ENCODE peak calls at places on chromosomes 16 and 17, in eight cellular contexts. U, F, B, W, M, O, X and H are unnamed samples.

GRCh38 chr17:19619705-19620325 is 28.7 kb upstream of the ALDH3A2 start:
- DNase-seq in M (no peak), X (no peak), F (no peak), U (no peak), W (no peak), O (no peak), B (no peak), H (no peak)

GRCh38 chr17:59428896-59429460 is 97.5 kb downstream of the YPEL2 start:
- DNase-seq in W (peak), U (no peak), M (no peak), O (no peak), B (no peak), F (no peak), X (no peak), H (no peak)

GRCh38 chr17:30808785-30809286 is 15.7 kb downstream of the CRLF3 start:
- DNase-seq in M (no peak), F (no peak), W (no peak), U (no peak), O (no peak), X (no peak), B (no peak), H (no peak)

GRCh38 chr17:44608732-44609435 is 47.4 kb upstream of the MEIOC start:
- DNase-seq in O (no peak), M (no peak), F (no peak), U (no peak), W (no peak), X (no peak), B (no peak), H (no peak)

GRCh38 chr16:3988824-3989223 is 108.3 kb upstream of the CREBBP start:
- DNase-seq in U (no peak), M (no peak), X (no peak), O (no peak), W (no peak), B (no peak), F (no peak), H (no peak)

GRCh38 chr17:50051082-50051576 is 4.8 kb upstream of the ITGA3 start:
- DNase-seq in B (peak), M (peak), W (peak), U (no peak), F (no peak), O (peak), X (no peak), H (no peak)

GRCh38 chr17:63954402-63955063 is 18.2 kb downstream of the SCN4A start:
- DNase-seq in X (no peak), F (no peak), W (no peak), M (no peak), B (no peak), U (no peak), O (no peak), H (no peak)

GRCh38 chr16:1188781-1189189 is 35.9 kb downstream of the CACNA1H start:
- DNase-seq in W (peak), M (peak), U (no peak), B (peak), F (peak), X (peak), O (no peak), H (no peak)

GRCh38 chr17:740240-741055 is 8.1 kb downstream of the TLCD3A start:
- DNase-seq in O (no peak), B (no peak), X (no peak), F (no peak), M (no peak), U (no peak), W (no peak), H (no peak)

GRCh38 chr16:85753559-85753958 is 2.7 kb upstream of the C16orf74 start:
- DNase-seq in O (no peak), M (no peak), F (no peak), W (no peak), U (no peak), X (no peak), B (no peak), H (no peak)

GRCh38 chr16:9114842-9115241 is 23.4 kb downstream of the HAPSTR1 start:
- DNase-seq in U (no peak), W (no peak), O (no peak), X (no peak), M (no peak), B (no peak), F (no peak), H (no peak)

GRCh38 chr17:57612202-57613071 is 132.7 kb downstream of the CCDC182 start:
- DNase-seq in W (no peak), O (no peak), U (no peak), M (no peak), B (no peak), F (no peak), X (no peak), H (no peak)

GRCh38 chr17:78839762-78840529 is 668 bp downstream of the USP36 start:
- DNase-seq in M (peak), U (no peak), B (peak), X (no peak), O (peak), F (no peak), W (peak), H (no peak)
- H3K4me3 ChIP-seq in M (peak), U (peak), B (peak), X (peak), O (peak), F (peak), W (peak), H (peak)

GRCh38 chr17:4539025-4539424 is 16.2 kb downstream of the MYBBP1A start:
- DNase-seq in O (no peak), F (no peak), U (no peak), X (no peak), B (no peak), W (no peak), M (no peak), H (no peak)

GRCh38 chr17:4539576-4540223 is 15.5 kb downstream of the MYBBP1A start:
- DNase-seq in O (no peak), W (no peak), F (no peak), B (no peak), M (no peak), X (no peak), U (no peak), H (no peak)

GRCh38 chr17:4541041-4541327 is 14.2 kb downstream of the MYBBP1A start:
- DNase-seq in M (no peak), X (no peak), W (no peak), O (no peak), F (no peak), B (no peak), U (no peak), H (no peak)

GRCh38 chr17:4541328-4542002 is 13.7 kb downstream of the MYBBP1A start:
- DNase-seq in M (no peak), O (no peak), F (no peak), B (no peak), U (no peak), W (no peak), X (no peak), H (no peak)

GRCh38 chr17:4540224-4541040 is 14.8 kb downstream of the MYBBP1A start:
- DNase-seq in X (no peak), M (no peak), W (no peak), U (no peak), F (no peak), B (no peak), O (no peak), H (no peak)
- TF ChIP-seq CTCF in X (no peak), M (peak), W (peak), U (no peak), F (peak), B (peak), O (peak), H (peak)

GRCh38 chr17:7309628-7310027 is 2.2 kb downstream of the EIF5A start:
- DNase-seq in U (no peak), X (no peak), M (no peak), W (no peak), B (no peak), O (no peak), F (no peak), H (no peak)
- H3K4me3 ChIP-seq in U (no peak), X (no peak), M (peak), W (peak), B (no peak), O (peak), F (peak), H (peak)

DNA sequence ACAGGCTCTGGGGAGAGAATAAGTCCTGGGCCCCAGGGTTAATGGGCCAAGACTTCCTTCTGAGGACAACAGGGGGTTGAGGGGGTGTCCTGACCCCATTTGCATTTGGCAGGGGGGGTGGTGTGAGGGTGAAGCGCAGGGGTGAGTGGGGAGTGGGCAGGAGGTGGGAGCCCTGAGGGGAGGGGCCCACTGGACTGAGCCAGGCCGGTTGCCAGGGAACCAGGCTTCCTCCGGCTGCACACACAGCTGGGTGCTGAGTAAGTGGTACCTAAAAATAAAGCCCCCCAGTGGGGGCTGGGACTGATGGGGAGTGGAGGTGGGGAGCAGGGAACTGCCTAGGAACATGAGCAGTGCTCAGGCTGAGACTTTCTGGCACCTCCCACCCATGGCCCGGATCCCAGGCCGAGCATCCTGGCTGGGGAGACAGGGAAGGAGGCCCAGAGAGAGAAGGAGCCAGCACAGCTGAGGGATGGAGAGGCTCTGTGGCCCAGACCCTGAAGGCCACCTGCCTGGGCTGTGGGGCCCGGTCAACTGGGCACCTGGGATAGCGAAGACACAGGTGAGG is 7.5 kb upstream of the RASD1 start:
- DNase-seq in B (no peak), U (no peak), W (peak), O (no peak), X (no peak), F (peak), M (no peak), H (no peak)
- TF ChIP-seq CTCF in B (no peak), U (no peak), W (no peak), O (no peak), X (no peak), F (no peak), M (no peak), H (no peak)

GRCh38 chr17:81167638-81168037 is 1.6 kb upstream of the AATK start:
- DNase-seq in B (no peak), O (no peak), X (no peak), M (no peak), U (no peak), F (no peak), W (no peak), H (no peak)

GRCh38 chr17:81165246-81166032 is at the start of gene PVALEF:
- DNase-seq in M (no peak), W (no peak), O (no peak), F (no peak), B (no peak), X (no peak), U (no peak), H (no peak)

GRCh38 chr17:81167194-81167524 is 1.1 kb upstream of the AATK start:
- DNase-seq in W (no peak), U (no peak), M (no peak), B (no peak), O (no peak), F (no peak), X (no peak), H (no peak)

GRCh38 chr17:81164464-81165245 is 652 bp upstream of the PVALEF start:
- DNase-seq in F (no peak), U (no peak), W (no peak), O (no peak), B (no peak), X (no peak), M (no peak), H (no peak)

GRCh38 chr17:81166033-81166472 is at the start of gene AATK:
- DNase-seq in U (no peak), W (no peak), X (no peak), M (no peak), O (no peak), F (no peak), B (no peak), H (no peak)
- H3K4me3 ChIP-seq in U (peak), W (no peak), X (peak), M (peak), O (no peak), F (peak), B (no peak), H (no peak)

GRCh38 chr17:7326186-7326585 is 2.9 kb downstream of the NEURL4 start:
- DNase-seq in U (no peak), O (no peak), X (no peak), B (no peak), F (no peak), M (no peak), W (no peak), H (no peak)

GRCh38 chr17:7323731-7324437 is 5.3 kb downstream of the NEURL4 start:
- DNase-seq in W (peak), F (peak), M (peak), O (peak), X (peak), U (no peak), B (peak), H (no peak)

GRCh38 chr17:7325031-7325528 is 4.1 kb downstream of the NEURL4 start:
- DNase-seq in B (no peak), U (no peak), M (no peak), X (no peak), F (no peak), W (no peak), O (no peak), H (no peak)

GRCh38 chr17:7322520-7323194 is 6.5 kb downstream of the NEURL4 start:
- DNase-seq in M (no peak), W (no peak), B (no peak), F (no peak), X (no peak), U (no peak), O (no peak), H (no peak)

DNA sequence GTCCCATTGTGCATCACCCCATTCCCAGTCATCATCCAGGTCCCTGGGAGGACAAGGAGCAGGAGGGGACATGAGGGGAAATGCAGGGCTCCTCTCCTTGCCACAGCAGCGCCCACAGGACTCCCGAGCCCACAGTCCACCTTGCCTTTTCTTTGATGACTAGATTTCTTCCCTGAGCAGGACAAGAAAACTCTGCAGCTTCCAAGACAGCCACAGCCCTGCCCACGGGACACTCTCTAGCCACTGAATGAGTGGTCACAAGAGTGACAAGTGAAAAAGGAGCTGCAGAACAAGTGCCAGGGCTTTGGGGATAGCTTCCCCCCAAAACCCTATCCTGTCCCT is 4.7 kb downstream of the NEURL4 start:
- DNase-seq in O (no peak), M (no peak), W (no peak), B (no peak), F (no peak), X (no peak), U (no peak), H (no peak)
- TF ChIP-seq CTCF in O (no peak), M (no peak), W (no peak), B (no peak), F (no peak), X (no peak), U (no peak), H (no peak)

GRCh38 chr17:65848751-65849150 is 287.3 kb upstream of the AXIN2 start:
- DNase-seq in B (no peak), F (no peak), U (no peak), X (no peak), O (no peak), M (no peak), W (no peak), H (no peak)
- H3K4me3 ChIP-seq in B (no peak), F (no peak), U (no peak), X (no peak), O (no peak), M (no peak), W (no peak), H (no peak)